ENCODE peak calls at places on chromosome 4, in ten cellular contexts. Y, U, K, F, J, T, I, N, V and X are unnamed samples. For H3K27me3, the result is how much of the 10 kb centered on the place peaks cover.

GRCh38 chr4:37757705-37758104 is 68.8 kb upstream of the PGM2 start:
- DNase-seq in Y (no peak), J (no peak), V (no peak), F (no peak), T (no peak), U (no peak), N (no peak), I (no peak), K (no peak), X (no peak)

GRCh38 chr4:47839259-47839658 is 1.4 kb upstream of the CORIN start:
- DNase-seq in K (no peak), J (peak), T (no peak), I (peak), U (no peak), F (no peak), N (peak), V (peak), Y (peak), X (peak)

GRCh38 chr4:105662935-105663675 is 45.4 kb downstream of the INTS12 start:
- DNase-seq in T (no peak), I (no peak), N (no peak), U (no peak), K (no peak), F (no peak), J (no peak), V (no peak), Y (no peak), X (no peak)

GRCh38 chr4:89599026-89599425 is 237.9 kb downstream of the SNCA start:
- DNase-seq in J (no peak), U (no peak), V (no peak), N (no peak), Y (no peak), I (no peak), F (no peak), T (no peak), K (no peak), X (no peak)

GRCh38 chr4:182644326-182645050 is 272.7 kb downstream of the DCTD start:
- DNase-seq in V (no peak), I (no peak), T (no peak), K (no peak), U (no peak), Y (no peak), F (no peak), J (no peak), N (peak), X (peak)

GRCh38 chr4:98406819-98407218 is 145.6 kb downstream of the RAP1GDS1 start:
- DNase-seq in F (no peak), U (no peak), I (no peak), Y (no peak), K (no peak), N (no peak), J (no peak), V (no peak), T (no peak), X (no peak)

GRCh38 chr4:147916351-147916750 is 184.5 kb downstream of the ARHGAP10 start:
- DNase-seq in K (no peak), V (no peak), F (no peak), N (no peak), I (no peak), J (no peak), U (no peak), T (no peak), Y (no peak), X (no peak)

GRCh38 chr4:138279286-138279685 is 37.1 kb upstream of the SLC7A11 start:
- DNase-seq in J (no peak), T (no peak), U (no peak), F (no peak), I (no peak), N (no peak), K (no peak), Y (no peak), V (no peak), X (no peak)

GRCh38 chr4:184097815-184098214 is 119.9 kb downstream of the ENPP6 start:
- DNase-seq in K (no peak), F (no peak), V (no peak), J (no peak), U (no peak), T (no peak), N (no peak), Y (no peak), I (no peak), X (no peak)

GRCh38 chr4:166972071-166972470 is 262.2 kb downstream of the SPOCK3 start:
- DNase-seq in F (no peak), Y (no peak), I (no peak), N (no peak), T (no peak), V (no peak), J (no peak), K (no peak), U (no peak), X (peak)

GRCh38 chr4:89222171-89222570 is 85.4 kb downstream of the GPRIN3 start:
- DNase-seq in I (no peak), Y (peak), N (no peak), F (no peak), T (no peak), U (no peak), K (no peak), V (no peak), J (no peak), X (no peak)

GRCh38 chr4:95439896-95440295 is 108.9 kb downstream of the UNC5C start:
- DNase-seq in K (no peak), F (no peak), U (no peak), Y (no peak), I (no peak), V (no peak), T (no peak), J (no peak), N (no peak), X (no peak)

GRCh38 chr4:25310066-25310824 is 2.3 kb upstream of the ZCCHC4 start:
- DNase-seq in V (no peak), N (no peak), K (no peak), J (no peak), I (no peak), U (no peak), F (no peak), Y (peak), T (no peak), X (no peak)

GRCh38 chr4:139036885-139037284 is 21.3 kb downstream of the NOCT start:
- DNase-seq in U (no peak), F (no peak), J (no peak), V (no peak), Y (no peak), K (no peak), T (no peak), N (no peak), I (no peak), X (no peak)

GRCh38 chr4:32440391-32440790 is 1720.2 kb downstream of the PCDH7 start:
- DNase-seq in K (no peak), J (no peak), U (no peak), F (no peak), N (no peak), T (no peak), I (no peak), Y (no peak), V (no peak), X (no peak)

GRCh38 chr4:92969650-92970370 is 666.0 kb downstream of the GRID2 start:
- DNase-seq in K (no peak), Y (no peak), J (no peak), F (peak), V (no peak), U (no peak), I (no peak), N (peak), T (no peak), X (peak)

GRCh38 chr4:159779716-159780115 is 676.8 kb downstream of the RAPGEF2 start:
- DNase-seq in F (no peak), U (no peak), T (no peak), Y (no peak), N (no peak), I (no peak), J (no peak), V (no peak), K (no peak), X (no peak)

GRCh38 chr4:38804654-38805295 is at the start of gene TLR1:
- DNase-seq in T (no peak), J (no peak), K (no peak), N (peak), U (no peak), Y (peak), V (no peak), I (no peak), F (no peak), X (peak)

GRCh38 chr4:155566241-155566823 is 100.3 kb upstream of the GUCY1A1 start:
- DNase-seq in Y (no peak), V (no peak), U (no peak), T (no peak), I (no peak), N (peak), F (no peak), K (no peak), J (no peak), X (no peak)

GRCh38 chr4:150123982-150124670 is 45.9 kb downstream of the DCLK2 start:
- DNase-seq in V (no peak), N (no peak), J (no peak), F (no peak), U (no peak), K (no peak), T (no peak), I (no peak), Y (no peak), X (no peak)

GRCh38 chr4:47000406-47000805 is 7.0 kb upstream of the GABRA4 start:
- DNase-seq in N (no peak), J (no peak), K (no peak), T (no peak), V (no peak), I (no peak), Y (no peak), F (no peak), U (no peak), X (no peak)

GRCh38 chr4:56907489-56908205 is at the start of gene REST:
- DNase-seq in J (peak), N (peak), Y (no peak), F (no peak), I (peak), T (peak), V (peak), U (peak), K (peak), X (peak)

GRCh38 chr4:38980903-38981676 is 51.1 kb downstream of the TMEM156 start:
- DNase-seq in F (no peak), I (no peak), U (no peak), K (no peak), Y (peak), N (peak), T (no peak), J (no peak), V (no peak), X (peak)

GRCh38 chr4:188254211-188254610 is 115.0 kb downstream of the TRIML1 start:
- DNase-seq in F (no peak), I (no peak), Y (no peak), V (no peak), T (no peak), J (no peak), K (no peak), N (peak), U (no peak), X (peak)

GRCh38 chr4:100295792-100296191 is 105.5 kb upstream of the DDIT4L start:
- DNase-seq in J (no peak), V (no peak), I (no peak), N (peak), F (no peak), K (no peak), Y (no peak), U (no peak), T (no peak), X (peak)

GRCh38 chr4:1558205-1558604 is 125.9 kb downstream of the FAM53A start:
- DNase-seq in J (no peak), V (no peak), N (no peak), I (no peak), U (no peak), K (no peak), F (no peak), T (no peak), Y (no peak), X (no peak)

GRCh38 chr4:1554876-1555265 is 129.2 kb downstream of the FAM53A start:
- DNase-seq in T (no peak), V (no peak), U (no peak), K (no peak), F (no peak), N (no peak), J (no peak), Y (no peak), I (no peak), X (no peak)

GRCh38 chr4:1557221-1557597 is 126.9 kb downstream of the FAM53A start:
- DNase-seq in U (no peak), K (no peak), N (no peak), V (no peak), Y (no peak), J (no peak), T (no peak), I (no peak), F (no peak), X (no peak)

GRCh38 chr4:1554246-1554875 is 129.8 kb downstream of the FAM53A start:
- DNase-seq in T (no peak), F (no peak), U (no peak), K (no peak), J (no peak), Y (no peak), V (no peak), I (no peak), N (no peak), X (no peak)

DNA sequence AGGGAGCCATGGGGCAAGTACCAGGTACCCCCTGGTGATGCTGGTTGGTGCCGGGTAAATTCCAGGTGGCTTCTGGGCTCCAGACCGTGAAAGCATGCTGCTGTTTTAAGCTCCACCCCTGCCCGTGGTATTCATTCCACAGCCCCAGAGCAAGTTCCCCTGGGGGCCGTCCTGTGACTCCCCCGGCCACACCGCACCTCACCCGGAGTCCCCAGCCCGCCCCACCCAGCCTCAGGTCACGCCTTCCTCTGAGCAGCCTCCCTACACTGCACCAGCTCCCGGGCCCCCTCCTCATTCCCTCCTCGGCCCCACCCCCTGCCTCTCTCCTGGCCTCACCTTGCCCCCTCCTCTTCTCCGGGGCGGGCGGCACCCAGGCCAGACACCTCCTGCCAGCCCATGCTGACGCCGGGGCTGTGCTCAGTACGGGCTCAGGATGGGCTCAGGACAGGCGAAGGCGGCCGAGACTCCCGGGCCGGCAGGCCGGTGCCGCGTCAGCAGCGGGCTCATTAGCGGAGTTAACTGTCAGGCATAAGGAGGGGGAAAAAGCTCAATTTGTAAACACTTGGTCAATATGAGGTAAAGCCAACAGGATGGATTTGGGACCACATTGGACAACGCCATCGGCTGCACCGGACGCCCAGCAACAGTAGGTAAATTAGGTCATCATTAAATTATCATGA is 127.4 kb downstream of the FAM53A start:
- DNase-seq in N (no peak), Y (no peak), F (no peak), T (no peak), U (no peak), K (no peak), J (no peak), I (no peak), V (no peak), X (no peak)
- H3K27me3 ChIP-seq in N (under half), Y (under half), F (half or more), T (half or more), U (under half), K (half or more), J (under half), I (under half), V (half or more), X (under half)

GRCh38 chr4:170231377-170231776 is 141.6 kb upstream of the AADAT start:
- DNase-seq in T (no peak), N (no peak), Y (no peak), V (no peak), K (no peak), J (no peak), F (no peak), I (no peak), U (no peak), X (no peak)

GRCh38 chr4:170229021-170229420 is 139.3 kb upstream of the AADAT start:
- DNase-seq in U (no peak), F (no peak), N (no peak), J (no peak), K (no peak), I (no peak), T (no peak), V (no peak), Y (no peak), X (no peak)

GRCh38 chr4:170230242-170230641 is 140.5 kb upstream of the AADAT start:
- DNase-seq in F (no peak), Y (no peak), T (no peak), U (no peak), J (no peak), I (no peak), V (no peak), K (no peak), N (no peak), X (no peak)

GRCh38 chr4:170234800-170235199 is 145.0 kb upstream of the AADAT start:
- DNase-seq in F (no peak), K (no peak), I (no peak), V (no peak), J (no peak), Y (no peak), N (no peak), U (no peak), T (no peak), X (no peak)
- H3K4me3 ChIP-seq in F (no peak), K (no peak), I (no peak), V (no peak), J (no peak), Y (no peak), N (no peak), U (no peak), T (no peak), X (no peak)

GRCh38 chr4:152525878-152526277 is 10.0 kb downstream of the FBXW7 start:
- DNase-seq in K (no peak), N (no peak), V (no peak), U (no peak), T (no peak), J (no peak), I (no peak), Y (no peak), F (no peak), X (no peak)
- H3K27ac ChIP-seq in K (no peak), N (no peak), V (no peak), U (no peak), T (no peak), J (no peak), I (no peak), Y (peak), F (no peak), X (no peak)

GRCh38 chr4:16083217-16084191 is at the start of gene PROM1:
- DNase-seq in J (no peak), T (peak), V (no peak), F (no peak), K (peak), Y (no peak), U (no peak), N (no peak), I (peak), X (no peak)
- H3K27me3 ChIP-seq in J (under half), T (under half), V (half or more), F (half or more), K (under half), Y (under half), U (under half), N (half or more), I (under half), X (under half)

DNA sequence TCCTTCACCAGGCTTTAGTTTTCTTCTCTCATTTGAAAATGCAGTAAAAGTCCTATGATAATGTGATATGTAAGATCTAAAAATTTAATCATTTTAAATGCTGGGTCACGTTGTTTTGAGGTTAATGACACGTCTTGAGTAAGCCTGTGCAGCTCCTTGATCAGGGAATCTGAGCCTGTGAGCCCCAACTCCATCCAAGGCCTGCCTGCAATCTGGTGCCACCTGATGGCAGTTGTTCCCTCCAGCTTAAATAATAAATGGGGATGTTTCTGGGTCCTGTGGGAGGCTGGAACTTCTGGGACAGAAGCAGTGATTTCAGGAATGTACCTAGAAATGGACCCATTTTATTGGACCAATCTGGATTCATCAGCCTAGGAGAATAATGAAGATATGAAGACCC is 455.4 kb upstream of the ADGRL3 start:
- DNase-seq in J (no peak), N (peak), Y (no peak), I (no peak), F (no peak), U (no peak), V (no peak), T (no peak), K (no peak), X (no peak)
- H3K4me3 ChIP-seq in J (no peak), N (no peak), Y (no peak), I (no peak), F (no peak), U (no peak), V (no peak), T (no peak), K (no peak), X (no peak)

GRCh38 chr4:84585276-84585675 is 2.3 kb downstream of the CDS1 start:
- DNase-seq in N (no peak), Y (no peak), T (no peak), J (no peak), V (no peak), U (no peak), K (no peak), I (no peak), F (no peak), X (no peak)
- H3K27ac ChIP-seq in N (no peak), Y (no peak), T (no peak), J (no peak), V (no peak), U (no peak), K (peak), I (no peak), F (no peak), X (no peak)

DNA sequence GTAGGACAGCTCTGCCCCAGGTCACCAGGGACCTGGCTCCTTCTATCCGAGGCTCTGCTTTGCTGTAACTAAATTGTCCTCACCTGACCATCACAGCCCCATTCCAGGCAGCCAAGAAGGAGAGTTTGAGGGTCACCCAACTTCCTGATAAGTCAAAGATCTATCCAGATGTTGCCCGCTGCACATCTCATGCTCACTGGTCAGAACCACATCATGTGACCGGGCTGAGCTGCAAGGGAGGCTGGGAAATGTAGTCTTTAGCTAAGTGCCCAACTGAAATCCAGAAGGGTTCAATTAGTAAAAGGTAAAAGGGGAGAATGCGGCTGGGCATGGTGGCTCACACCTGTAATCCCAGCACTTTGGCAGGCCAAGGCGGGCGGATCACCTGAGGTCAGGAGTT is 18.4 kb downstream of the HMX1 start:
- DNase-seq in N (no peak), I (no peak), V (no peak), T (no peak), Y (no peak), U (no peak), F (no peak), J (no peak), K (no peak), X (no peak)
- H3K27me3 ChIP-seq in N (under half), I (under half), V (half or more), T (half or more), Y (under half), U (under half), F (half or more), J (under half), K (half or more), X (under half)

DNA sequence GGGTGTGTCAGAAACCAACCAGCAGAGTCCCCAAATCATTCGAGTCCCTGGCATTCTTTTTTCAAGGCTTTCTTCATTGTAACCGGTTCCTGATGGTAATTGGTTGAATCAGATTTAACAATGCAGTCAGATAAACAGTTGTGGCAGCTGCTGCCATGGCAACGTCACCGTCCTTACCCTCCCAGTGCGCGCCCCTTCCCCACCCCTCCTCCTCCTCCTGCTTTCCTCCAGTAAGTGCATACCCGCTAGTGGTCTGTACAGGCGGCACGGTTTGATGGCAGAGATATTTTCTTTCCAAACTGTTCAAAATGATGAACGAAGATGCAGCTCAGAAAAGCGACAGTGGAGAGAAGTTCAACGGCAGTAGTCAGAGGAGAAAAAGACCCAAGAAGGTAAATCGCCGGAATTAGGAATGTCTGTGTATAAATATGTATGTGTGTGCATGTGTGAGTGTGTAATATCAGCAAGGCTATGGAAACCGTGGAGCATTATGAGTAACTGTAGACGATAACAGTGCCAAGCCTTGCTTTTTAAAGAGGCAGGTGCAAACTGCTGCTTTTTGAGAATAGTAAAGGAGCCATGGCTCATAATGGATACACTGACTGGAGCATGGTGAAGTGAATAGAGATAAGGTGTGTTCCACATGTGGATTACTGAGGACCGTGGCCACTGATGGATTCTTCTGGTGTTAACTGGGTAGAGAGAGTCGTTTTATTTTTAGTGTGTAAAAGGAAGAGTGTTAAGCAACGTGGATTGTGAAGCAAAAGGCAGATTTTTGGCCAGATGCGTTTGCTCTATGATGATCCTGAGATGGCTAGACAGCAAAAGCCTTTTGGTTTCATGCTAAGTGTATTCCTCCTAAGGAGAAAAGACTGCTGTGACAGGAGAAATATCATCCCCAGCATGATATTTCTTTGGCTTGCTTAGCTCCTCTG is at the start of gene ANK2:
- DNase-seq in Y (no peak), V (no peak), I (no peak), F (no peak), U (no peak), T (no peak), N (no peak), J (no peak), K (no peak), X (no peak)
- H3K4me3 ChIP-seq in Y (no peak), V (peak), I (no peak), F (no peak), U (peak), T (peak), N (no peak), J (peak), K (no peak), X (peak)